ENCODE peak calls at places on chromosomes 12 and 14, in eight cellular contexts. T is tibial artery, J is brain microvascular endothelial cell, E is cardiac fibroblast, N is suprapubic skin, F is HFFc6, G is mammary epithelial cell, O is AG04450. B is an unnamed sample.

GRCh38 chr14:79842270-79842669 is 369.0 kb downstream of the DIO2 start:
- DNase-seq in F (no peak), T (peak; percentile 60), G (peak; percentile 16), E (peak; percentile 63), J (peak; percentile 89), O (peak; percentile 15), N (no peak), B (no peak)

GRCh38 chr14:85701763-85702162 is 171.8 kb downstream of the FLRT2 start:
- DNase-seq in O (no peak), G (peak; percentile 28), J (no peak), E (no peak), T (no peak), F (no peak), N (no peak), B (no peak)

GRCh38 chr12:69056743-69057515 is 124.0 kb upstream of the CPM start:
- DNase-seq in F (peak; percentile 39), O (peak; percentile 26), T (no peak), N (no peak), G (no peak), J (no peak), E (peak; percentile 74), B (peak; percentile 52)

GRCh38 chr14:96058606-96059200 is 19.5 kb downstream of the C14orf132 start:
- DNase-seq in O (no peak), J (no peak), N (peak; percentile 69), G (no peak), E (no peak), F (no peak), T (peak; percentile 2), B (no peak)

GRCh38 chr14:104676694-104677505 is 12.5 kb upstream of the INF2 start:
- DNase-seq in O (no peak), F (no peak), G (no peak), T (no peak), N (no peak), J (no peak), E (no peak), B (no peak)

GRCh38 chr12:124677552-124678356 is 110.3 kb upstream of the NCOR2 start:
- DNase-seq in G (no peak), O (no peak), N (no peak), F (no peak), T (no peak), E (no peak), J (no peak), B (no peak)

GRCh38 chr12:47808049-47808448 is 11.7 kb downstream of the HDAC7 start:
- DNase-seq in G (no peak), J (peak; percentile 42), F (peak; percentile 28), T (peak; percentile 54), O (no peak), N (no peak), E (peak; percentile 69), B (no peak)

GRCh38 chr12:30964896-30965612 is 38.5 kb downstream of the TSPAN11 start:
- DNase-seq in O (no peak), F (no peak), E (no peak), N (no peak), G (no peak), J (no peak), T (no peak), B (no peak)

GRCh38 chr12:111597731-111598636 is 1.1 kb downstream of the ATXN2 start:
- DNase-seq in O (no peak), G (peak; percentile 40), N (peak; percentile 82), T (peak; percentile 43), J (no peak), F (no peak), E (peak; percentile 55), B (no peak)

GRCh38 chr14:102538598-102539543 is 29.3 kb upstream of the ANKRD9 start:
- DNase-seq in J (no peak), E (peak; percentile 33), F (no peak), G (no peak), O (no peak), T (no peak), N (no peak), B (no peak)

GRCh38 chr14:53638966-53639365 is 317.7 kb downstream of the BMP4 start:
- DNase-seq in E (peak; percentile 2), O (no peak), G (no peak), N (no peak), F (no peak), J (no peak), T (no peak), B (no peak)

GRCh38 chr12:70049596-70050360 is 193.5 kb upstream of the CNOT2 start:
- DNase-seq in E (no peak), N (no peak), T (no peak), J (no peak), O (no peak), G (peak; percentile 88), F (no peak), B (no peak)

GRCh38 chr12:68358532-68359485 is 26.6 kb upstream of the MDM1 start:
- DNase-seq in F (peak; percentile 79), O (peak; percentile 54), T (peak; percentile 70), N (no peak), J (peak; percentile 81), G (peak; percentile 62), E (peak; percentile 88), B (peak; percentile 54)

GRCh38 chr14:72024043-72024407 is 91.8 kb downstream of the RGS6 start:
- DNase-seq in O (no peak), G (peak; percentile 14), T (peak; percentile 35), F (no peak), E (peak; percentile 2), J (peak; percentile 39), N (no peak), B (no peak)
- TF ChIP-seq CTCF in O (peak; percentile 48), G (peak; percentile 55), T (peak; percentile 56), F (peak; percentile 60), E (peak; percentile 50), J (peak; percentile 37), N (no peak), B (no peak)

GRCh38 chr14:100375273-100375962 is 52.3 kb downstream of the SLC25A47 start:
- DNase-seq in J (peak; percentile 96), E (peak; percentile 98), O (peak; percentile 96), F (peak; percentile 78), G (peak; percentile 84), T (peak; percentile 78), N (peak; percentile 88), B (peak; percentile 100)

GRCh38 chr14:100374891-100375272 is 51.7 kb downstream of the SLC25A47 start:
- DNase-seq in G (peak; percentile 9), E (peak; percentile 21), N (no peak), J (no peak), T (no peak), O (no peak), F (no peak), B (no peak)

GRCh38 chr14:100374270-100374669 is 51.1 kb downstream of the SLC25A47 start:
- DNase-seq in F (no peak), J (no peak), T (no peak), G (no peak), O (no peak), E (no peak), N (no peak), B (no peak)

GRCh38 chr14:100375963-100376735 is 53.0 kb downstream of the SLC25A47 start:
- DNase-seq in J (peak; percentile 94), G (peak; percentile 96), F (peak; percentile 95), O (peak; percentile 93), T (peak; percentile 93), N (peak; percentile 95), E (peak; percentile 99), B (peak; percentile 91)

GRCh38 chr14:100376751-100377171 is 53.6 kb downstream of the SLC25A47 start:
- DNase-seq in O (no peak), T (no peak), N (no peak), F (peak; percentile 56), J (no peak), G (peak; percentile 24), E (peak; percentile 46), B (no peak)
- TF ChIP-seq CTCF in O (peak; percentile 52), T (no peak), N (no peak), F (peak; percentile 73), J (peak; percentile 56), G (peak; percentile 49), E (peak; percentile 38), B (no peak)

GRCh38 chr14:21093769-21094681 is 4.4 kb downstream of the ZNF219 start:
- DNase-seq in T (no peak), N (no peak), F (no peak), E (no peak), G (no peak), J (no peak), O (no peak), B (no peak)
- TF ChIP-seq CTCF in T (no peak), N (no peak), F (peak; percentile 65), E (peak; percentile 5), G (no peak), J (peak; percentile 67), O (peak; percentile 54), B (peak; percentile 31)

DNA sequence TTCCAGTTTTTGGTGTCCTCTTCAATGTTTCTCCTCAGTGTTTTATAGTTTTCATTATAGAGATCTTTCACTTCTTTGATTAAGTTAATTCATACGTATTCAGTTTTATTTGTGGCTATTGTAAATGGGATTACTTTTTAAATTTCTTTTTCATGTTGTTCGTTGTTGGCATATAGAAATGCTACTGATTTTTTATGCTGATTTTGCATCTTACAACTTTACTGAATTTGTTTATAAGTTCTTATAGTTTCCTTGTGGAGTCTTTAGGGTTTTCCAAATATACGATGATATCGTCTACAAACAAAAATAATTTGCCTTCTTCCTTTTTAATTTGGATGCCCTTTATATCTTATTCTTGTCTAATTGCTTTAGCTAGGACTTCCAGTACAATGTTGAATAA is 9.7 kb upstream of the SDR9C7 start:
- DNase-seq in J (no peak), E (no peak), G (no peak), T (no peak), F (no peak), O (no peak), N (no peak), B (no peak)
- TF ChIP-seq CTCF in J (no peak), E (no peak), G (no peak), T (no peak), F (no peak), O (no peak), N (no peak), B (no peak)

DNA sequence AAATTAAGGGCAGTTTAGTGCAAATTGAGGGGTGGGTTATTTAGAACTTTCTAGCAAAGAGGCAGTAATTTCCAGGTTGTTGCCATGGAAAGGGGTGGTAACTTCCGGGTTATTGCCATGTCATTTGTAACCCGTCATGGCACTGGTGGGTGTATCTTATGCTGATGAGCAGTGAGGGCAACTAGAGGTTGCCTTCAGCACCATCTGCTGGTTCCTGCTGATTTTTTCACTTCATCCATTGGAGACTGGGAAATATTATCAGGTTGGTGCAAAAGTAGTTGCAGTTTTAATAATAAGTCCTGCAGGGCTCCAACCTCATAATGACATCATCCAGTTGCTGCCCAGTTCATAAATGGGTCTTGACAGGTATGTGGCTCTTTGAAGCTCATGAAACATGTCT is 24.4 kb upstream of the SERPINA4 start:
- DNase-seq in E (peak; percentile 12), F (no peak), T (no peak), N (no peak), G (peak; percentile 40), O (no peak), J (peak; percentile 35), B (no peak)
- TF ChIP-seq CTCF in E (no peak), F (no peak), T (no peak), N (no peak), G (peak; percentile 38), O (no peak), J (peak; percentile 48), B (no peak)

DNA sequence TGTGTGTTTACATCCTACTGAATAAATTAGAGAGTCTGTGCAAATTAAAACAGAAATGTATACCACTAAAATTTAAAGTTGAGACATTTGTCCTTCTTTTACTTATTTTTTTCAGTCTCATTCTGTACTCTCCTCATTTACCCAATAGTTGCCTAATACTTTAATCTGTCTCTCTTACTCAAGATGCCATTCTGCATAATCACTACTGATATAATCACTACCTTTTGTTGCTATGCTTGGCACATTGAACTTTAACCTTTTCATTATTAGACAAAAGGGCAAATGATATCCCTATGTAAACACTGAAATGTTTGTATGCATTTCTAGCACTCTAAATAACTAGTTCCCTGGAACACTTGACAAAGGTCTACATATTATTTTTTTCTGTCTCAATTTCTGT is 1108.3 kb upstream of the FLRT2 start:
- DNase-seq in F (no peak), O (no peak), J (no peak), E (no peak), N (no peak), T (no peak), G (peak; percentile 6), B (no peak)
- TF ChIP-seq CTCF in F (no peak), O (no peak), J (no peak), E (no peak), N (no peak), T (no peak), G (no peak), B (no peak)

B was measured in AG09319.